ENCODE peak calls at places on chromosomes 2 and 18, in seven cellular contexts. One of them, this sample, is unnamed.

GRCh38 chr2:149483004-149483605 is 104.5 kb downstream of the MMADHC start:
- DNase-seq in Peyer's patch: no peak
- DNase-seq in MCF 10A: no peak
- DNase-seq in endothelial cell of umbilical vein: no peak
- DNase-seq in thyroid gland: no peak
- DNase-seq in cardiac muscle cell: no peak
- DNase-seq in left ventricle myocardium inferior: no peak
- DNase-seq in this sample: no peak

GRCh38 chr2:145623136-145623535 is 1103.2 kb upstream of the ZEB2 start:
- DNase-seq in thyroid gland: no peak
- DNase-seq in MCF 10A: no peak
- DNase-seq in cardiac muscle cell: no peak
- DNase-seq in Peyer's patch: no peak
- DNase-seq in endothelial cell of umbilical vein: peak; percentile 52
- DNase-seq in left ventricle myocardium inferior: no peak
- DNase-seq in this sample: no peak

GRCh38 chr18:9428862-9429661 is 46.3 kb upstream of the RALBP1 start:
- DNase-seq in endothelial cell of umbilical vein: no peak
- DNase-seq in cardiac muscle cell: no peak
- DNase-seq in Peyer's patch: no peak
- DNase-seq in left ventricle myocardium inferior: no peak
- DNase-seq in MCF 10A: peak; percentile 9
- DNase-seq in thyroid gland: no peak
- DNase-seq in this sample: no peak

GRCh38 chr2:3261511-3261910 is 116.1 kb downstream of the EIPR1 start:
- DNase-seq in endothelial cell of umbilical vein: no peak
- DNase-seq in left ventricle myocardium inferior: no peak
- DNase-seq in Peyer's patch: peak; percentile 8
- DNase-seq in MCF 10A: no peak
- DNase-seq in thyroid gland: no peak
- DNase-seq in cardiac muscle cell: no peak
- DNase-seq in this sample: no peak

GRCh38 chr2:47535991-47536390 is 133.0 kb downstream of the MSH2 start:
- DNase-seq in MCF 10A: no peak
- DNase-seq in cardiac muscle cell: no peak
- DNase-seq in Peyer's patch: no peak
- DNase-seq in endothelial cell of umbilical vein: peak; percentile 26
- DNase-seq in left ventricle myocardium inferior: no peak
- DNase-seq in thyroid gland: no peak
- DNase-seq in this sample: no peak

GRCh38 chr18:55510809-55511208 is 77.2 kb downstream of the TCF4 start:
- DNase-seq in Peyer's patch: no peak
- DNase-seq in MCF 10A: no peak
- DNase-seq in left ventricle myocardium inferior: no peak
- DNase-seq in thyroid gland: no peak
- DNase-seq in endothelial cell of umbilical vein: peak; percentile 100
- DNase-seq in cardiac muscle cell: no peak
- DNase-seq in this sample: no peak

GRCh38 chr2:232883116-232883721 is 13.2 kb downstream of the SNORC start:
- DNase-seq in thyroid gland: no peak
- DNase-seq in MCF 10A: no peak
- DNase-seq in left ventricle myocardium inferior: no peak
- DNase-seq in cardiac muscle cell: no peak
- DNase-seq in endothelial cell of umbilical vein: no peak
- DNase-seq in Peyer's patch: no peak
- DNase-seq in this sample: no peak

GRCh38 chr2:36459725-36460137 is 104.2 kb downstream of the CRIM1 start:
- DNase-seq in cardiac muscle cell: peak; percentile 78
- DNase-seq in Peyer's patch: no peak
- DNase-seq in thyroid gland: peak; percentile 74
- DNase-seq in left ventricle myocardium inferior: no peak
- DNase-seq in endothelial cell of umbilical vein: peak; percentile 78
- DNase-seq in MCF 10A: peak; percentile 74
- DNase-seq in this sample: no peak

GRCh38 chr18:26649193-26649543 is 100.8 kb upstream of the KCTD1 start:
- DNase-seq in thyroid gland: no peak
- DNase-seq in cardiac muscle cell: peak; percentile 26
- DNase-seq in MCF 10A: no peak
- DNase-seq in endothelial cell of umbilical vein: no peak
- DNase-seq in left ventricle myocardium inferior: no peak
- DNase-seq in Peyer's patch: no peak
- DNase-seq in this sample: no peak

GRCh38 chr2:205946226-205946625 is 139.7 kb downstream of the INO80D start:
- DNase-seq in MCF 10A: no peak
- DNase-seq in Peyer's patch: no peak
- DNase-seq in endothelial cell of umbilical vein: no peak
- DNase-seq in thyroid gland: no peak
- DNase-seq in cardiac muscle cell: no peak
- DNase-seq in left ventricle myocardium inferior: no peak
- DNase-seq in this sample: no peak

GRCh38 chr2:168397629-168398028 is 58.4 kb upstream of the CERS6 start:
- DNase-seq in endothelial cell of umbilical vein: peak; percentile 8
- DNase-seq in left ventricle myocardium inferior: no peak
- DNase-seq in cardiac muscle cell: no peak
- DNase-seq in Peyer's patch: no peak
- DNase-seq in thyroid gland: no peak
- DNase-seq in MCF 10A: no peak
- DNase-seq in this sample: no peak

GRCh38 chr2:239130786-239131325 is 270.0 kb downstream of the HDAC4 start:
- DNase-seq in thyroid gland: no peak
- DNase-seq in MCF 10A: no peak
- DNase-seq in endothelial cell of umbilical vein: no peak
- DNase-seq in left ventricle myocardium inferior: no peak
- DNase-seq in Peyer's patch: no peak
- DNase-seq in cardiac muscle cell: no peak
- DNase-seq in this sample: no peak

GRCh38 chr2:24917086-24917485 is 3.0 kb downstream of the ADCY3 start:
- DNase-seq in thyroid gland: no peak
- DNase-seq in cardiac muscle cell: no peak
- DNase-seq in endothelial cell of umbilical vein: no peak
- DNase-seq in Peyer's patch: no peak
- DNase-seq in MCF 10A: peak; percentile 27
- DNase-seq in left ventricle myocardium inferior: no peak
- DNase-seq in this sample: no peak

GRCh38 chr18:59681521-59682004 is 15.7 kb downstream of the CCBE1 start:
- DNase-seq in thyroid gland: no peak
- DNase-seq in cardiac muscle cell: no peak
- DNase-seq in left ventricle myocardium inferior: no peak
- DNase-seq in Peyer's patch: no peak
- DNase-seq in endothelial cell of umbilical vein: no peak
- DNase-seq in MCF 10A: no peak
- DNase-seq in this sample: no peak

GRCh38 chr2:50065845-50066244 is 911.5 kb upstream of the FSHR start:
- DNase-seq in endothelial cell of umbilical vein: no peak
- DNase-seq in Peyer's patch: no peak
- DNase-seq in MCF 10A: no peak
- DNase-seq in cardiac muscle cell: peak; percentile 82
- DNase-seq in thyroid gland: no peak
- DNase-seq in left ventricle myocardium inferior: no peak
- DNase-seq in this sample: no peak

GRCh38 chr2:177799531-177799930 is 273.0 kb downstream of the PDE11A start:
- DNase-seq in Peyer's patch: no peak
- DNase-seq in endothelial cell of umbilical vein: peak; percentile 20
- DNase-seq in left ventricle myocardium inferior: no peak
- DNase-seq in thyroid gland: peak; percentile 10
- DNase-seq in cardiac muscle cell: peak; percentile 58
- DNase-seq in MCF 10A: peak; percentile 54
- DNase-seq in this sample: no peak
- TF ChIP-seq CTCF in Peyer's patch: peak; percentile 54
- TF ChIP-seq CTCF in endothelial cell of umbilical vein: no peak
- TF ChIP-seq CTCF in left ventricle myocardium inferior: peak; percentile 67
- TF ChIP-seq CTCF in thyroid gland: no peak
- TF ChIP-seq CTCF in cardiac muscle cell: peak; percentile 72
- TF ChIP-seq CTCF in MCF 10A: peak; percentile 62
- TF ChIP-seq CTCF in this sample: no peak

DNA sequence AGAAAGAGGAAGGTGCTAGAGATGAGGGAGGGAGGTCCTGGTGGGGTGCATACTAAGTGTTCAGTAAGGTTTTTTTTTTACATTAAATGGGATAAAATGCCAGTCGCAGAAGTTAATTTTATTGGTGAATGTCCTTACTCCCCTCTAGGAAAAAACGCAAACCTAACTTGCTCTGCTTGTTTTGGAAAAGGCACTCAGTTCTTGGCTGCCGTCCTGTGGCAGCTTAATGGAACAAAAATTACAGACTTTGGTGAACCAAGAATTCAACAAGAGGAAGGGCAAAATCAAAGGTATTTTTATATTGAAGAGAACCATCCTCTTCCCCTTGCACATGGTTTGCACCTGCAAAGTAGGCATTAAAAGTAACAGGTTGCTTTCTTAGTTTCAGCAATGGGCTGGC is 12.7 kb upstream of the IL18R1 start:
- DNase-seq in MCF 10A: no peak
- DNase-seq in Peyer's patch: no peak
- DNase-seq in cardiac muscle cell: no peak
- DNase-seq in endothelial cell of umbilical vein: peak; percentile 41
- DNase-seq in left ventricle myocardium inferior: no peak
- DNase-seq in thyroid gland: peak; percentile 78
- DNase-seq in this sample: no peak
- TF ChIP-seq CTCF in MCF 10A: no peak
- TF ChIP-seq CTCF in Peyer's patch: peak; percentile 5
- TF ChIP-seq CTCF in cardiac muscle cell: peak; percentile 27
- TF ChIP-seq CTCF in endothelial cell of umbilical vein: no peak
- TF ChIP-seq CTCF in left ventricle myocardium inferior: peak; percentile 25
- TF ChIP-seq CTCF in thyroid gland: no peak
- TF ChIP-seq CTCF in this sample: no peak

DNA sequence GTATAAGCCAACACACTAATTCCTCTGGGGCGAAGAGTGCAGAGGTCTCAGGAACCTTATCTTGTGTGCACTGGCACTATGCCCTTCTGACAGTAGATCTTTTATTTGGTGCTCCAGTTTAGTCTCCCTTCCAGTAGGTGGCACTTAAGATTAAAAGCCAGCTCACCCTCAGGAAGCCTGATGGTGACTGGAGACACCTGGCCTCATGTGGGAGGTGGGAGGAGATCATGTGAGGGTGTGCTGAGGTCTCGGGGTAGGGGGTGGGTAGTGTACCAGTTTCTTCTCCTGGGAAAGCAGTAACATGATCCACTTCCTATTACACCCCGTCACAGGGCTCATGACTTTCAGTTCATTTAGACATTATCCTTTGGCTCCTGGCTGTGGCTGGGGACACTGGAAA is 654.9 kb downstream of the ADCYAP1 start:
- DNase-seq in endothelial cell of umbilical vein: no peak
- DNase-seq in cardiac muscle cell: no peak
- DNase-seq in Peyer's patch: no peak
- DNase-seq in thyroid gland: no peak
- DNase-seq in left ventricle myocardium inferior: no peak
- DNase-seq in MCF 10A: no peak
- DNase-seq in this sample: no peak
- TF ChIP-seq CTCF in endothelial cell of umbilical vein: no peak
- TF ChIP-seq CTCF in cardiac muscle cell: no peak
- TF ChIP-seq CTCF in Peyer's patch: no peak
- TF ChIP-seq CTCF in thyroid gland: no peak
- TF ChIP-seq CTCF in left ventricle myocardium inferior: no peak
- TF ChIP-seq CTCF in MCF 10A: no peak
- TF ChIP-seq CTCF in this sample: no peak

DNA sequence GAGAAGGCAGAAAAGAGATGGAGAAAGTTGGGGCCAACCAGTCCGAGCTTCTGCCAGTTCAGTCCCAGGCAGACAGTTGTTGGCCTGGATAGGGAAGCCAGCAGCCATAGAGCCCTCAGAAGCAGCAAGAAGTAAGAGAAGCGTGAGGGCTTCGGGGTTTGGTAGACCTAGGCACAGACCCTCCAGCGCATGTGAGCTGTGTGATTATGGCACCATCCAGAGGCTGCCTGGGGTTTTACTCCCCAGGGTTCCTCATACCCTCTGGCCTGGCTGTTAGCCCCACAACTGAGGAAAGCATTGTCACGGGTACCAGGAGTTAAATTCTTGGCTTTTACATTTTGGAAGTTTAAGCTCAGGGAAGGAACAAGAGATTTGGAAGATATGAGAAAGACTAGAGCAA is 93.7 kb upstream of the RAB6C start:
- DNase-seq in MCF 10A: no peak
- DNase-seq in thyroid gland: no peak
- DNase-seq in Peyer's patch: no peak
- DNase-seq in cardiac muscle cell: peak; percentile 57
- DNase-seq in endothelial cell of umbilical vein: no peak
- DNase-seq in left ventricle myocardium inferior: no peak
- DNase-seq in this sample: no peak
- TF ChIP-seq CTCF in MCF 10A: no peak
- TF ChIP-seq CTCF in thyroid gland: no peak
- TF ChIP-seq CTCF in Peyer's patch: no peak
- TF ChIP-seq CTCF in cardiac muscle cell: peak; percentile 17
- TF ChIP-seq CTCF in endothelial cell of umbilical vein: no peak
- TF ChIP-seq CTCF in left ventricle myocardium inferior: peak; percentile 26
- TF ChIP-seq CTCF in this sample: no peak

GRCh38 chr2:184579226-184579625 is 19.1 kb upstream of the ZNF804A start:
- DNase-seq in left ventricle myocardium inferior: no peak
- DNase-seq in endothelial cell of umbilical vein: no peak
- DNase-seq in thyroid gland: no peak
- DNase-seq in cardiac muscle cell: no peak
- DNase-seq in Peyer's patch: no peak
- DNase-seq in MCF 10A: no peak
- DNase-seq in this sample: no peak

GRCh38 chr2:184577056-184577455 is 21.3 kb upstream of the ZNF804A start:
- DNase-seq in endothelial cell of umbilical vein: no peak
- DNase-seq in cardiac muscle cell: no peak
- DNase-seq in left ventricle myocardium inferior: no peak
- DNase-seq in thyroid gland: no peak
- DNase-seq in Peyer's patch: no peak
- DNase-seq in MCF 10A: no peak
- DNase-seq in this sample: no peak

DNA sequence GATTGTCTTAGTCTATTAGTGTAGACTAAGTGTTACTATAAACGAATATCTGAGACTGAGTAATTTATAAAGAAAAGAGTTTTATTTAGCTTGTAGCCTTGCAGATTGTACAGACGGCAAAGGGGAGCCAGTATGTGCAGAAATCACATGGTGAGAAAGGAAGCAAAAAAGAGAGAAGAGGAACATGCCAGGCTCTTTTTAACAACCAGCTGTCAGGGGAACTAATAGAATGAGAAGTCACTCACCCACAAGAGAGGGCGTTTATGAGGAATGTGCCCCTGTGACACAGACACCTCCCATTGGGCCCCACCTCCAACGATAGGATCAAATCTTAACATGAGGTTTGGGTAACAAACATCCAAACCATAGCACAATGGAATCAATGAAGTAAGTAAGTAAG is 20.6 kb upstream of the ZNF804A start:
- DNase-seq in Peyer's patch: no peak
- DNase-seq in cardiac muscle cell: no peak
- DNase-seq in endothelial cell of umbilical vein: no peak
- DNase-seq in MCF 10A: no peak
- DNase-seq in left ventricle myocardium inferior: no peak
- DNase-seq in thyroid gland: no peak
- DNase-seq in this sample: no peak
- TF ChIP-seq CTCF in Peyer's patch: no peak
- TF ChIP-seq CTCF in cardiac muscle cell: no peak
- TF ChIP-seq CTCF in endothelial cell of umbilical vein: no peak
- TF ChIP-seq CTCF in MCF 10A: no peak
- TF ChIP-seq CTCF in left ventricle myocardium inferior: no peak
- TF ChIP-seq CTCF in thyroid gland: no peak
- TF ChIP-seq CTCF in this sample: no peak